ENCODE peak calls at places on chromosomes 1 and 21, in five cellular contexts. One of them, this sample, is unnamed.
A peak's percentile ranks its signal among the peaks of the same experiment; 100 is the strongest.

GRCh38 chr1:29593601-29594382 is 357.5 kb downstream of the PTPRU start:
- DNase-seq in esophagus squamous epithelium: no peak
- DNase-seq in PC-3: no peak
- DNase-seq in OCI-LY7: no peak
- DNase-seq in WTC11: no peak
- DNase-seq in this sample: no peak

GRCh38 chr1:159921700-159922498 is 3.4 kb downstream of the TAGLN2 start:
- DNase-seq in esophagus squamous epithelium: no peak
- DNase-seq in PC-3: no peak
- DNase-seq in OCI-LY7: no peak
- DNase-seq in WTC11: no peak
- DNase-seq in this sample: no peak

GRCh38 chr1:77889671-77890070 is 1.2 kb downstream of the NEXN start:
- DNase-seq in esophagus squamous epithelium: no peak
- DNase-seq in PC-3: peak; percentile 88
- DNase-seq in OCI-LY7: no peak
- DNase-seq in WTC11: no peak
- DNase-seq in this sample: no peak

GRCh38 chr1:109979489-109980091 is 5.0 kb upstream of the AHCYL1 start:
- DNase-seq in esophagus squamous epithelium: no peak
- DNase-seq in PC-3: peak; percentile 57
- DNase-seq in OCI-LY7: no peak
- DNase-seq in WTC11: no peak
- DNase-seq in this sample: no peak

GRCh38 chr21:34609244-34609950 is 5.5 kb downstream of the RCAN1 start:
- DNase-seq in esophagus squamous epithelium: no peak
- DNase-seq in PC-3: no peak
- DNase-seq in OCI-LY7: no peak
- DNase-seq in WTC11: no peak
- DNase-seq in this sample: no peak

GRCh38 chr1:115189814-115190541 is 100.7 kb upstream of the TSPAN2 start:
- DNase-seq in esophagus squamous epithelium: no peak
- DNase-seq in PC-3: peak; percentile 94
- DNase-seq in OCI-LY7: no peak
- DNase-seq in WTC11: no peak
- DNase-seq in this sample: no peak

GRCh38 chr1:60573121-60573520 is 499.6 kb upstream of the C1orf87 start:
- DNase-seq in esophagus squamous epithelium: no peak
- DNase-seq in PC-3: peak; percentile 87
- DNase-seq in OCI-LY7: no peak
- DNase-seq in WTC11: no peak
- DNase-seq in this sample: no peak

GRCh38 chr1:199243423-199244061 is 604.7 kb downstream of the PTPRC start:
- DNase-seq in esophagus squamous epithelium: no peak
- DNase-seq in PC-3: peak; percentile 70
- DNase-seq in OCI-LY7: peak; percentile 59
- DNase-seq in WTC11: peak; percentile 84
- DNase-seq in this sample: peak; percentile 76

GRCh38 chr1:231926933-231927332 is 300.3 kb downstream of the DISC1 start:
- DNase-seq in esophagus squamous epithelium: no peak
- DNase-seq in PC-3: no peak
- DNase-seq in OCI-LY7: no peak
- DNase-seq in WTC11: no peak
- DNase-seq in this sample: no peak

GRCh38 chr1:182806015-182806678 is 16.6 kb downstream of the NPL start:
- DNase-seq in esophagus squamous epithelium: no peak
- DNase-seq in PC-3: peak; percentile 16
- DNase-seq in OCI-LY7: peak; percentile 35
- DNase-seq in WTC11: peak; percentile 82
- DNase-seq in this sample: no peak

GRCh38 chr1:44326821-44327465 is 28.1 kb downstream of the ERI3 start:
- DNase-seq in esophagus squamous epithelium: no peak
- DNase-seq in PC-3: peak; percentile 48
- DNase-seq in OCI-LY7: no peak
- DNase-seq in WTC11: no peak
- DNase-seq in this sample: no peak

GRCh38 chr1:217891966-217892365 is 260.8 kb downstream of the SPATA17 start:
- DNase-seq in esophagus squamous epithelium: no peak
- DNase-seq in PC-3: peak; percentile 88
- DNase-seq in OCI-LY7: no peak
- DNase-seq in WTC11: no peak
- DNase-seq in this sample: no peak
- TF ChIP-seq CTCF in esophagus squamous epithelium: no peak
- TF ChIP-seq CTCF in PC-3: no peak
- TF ChIP-seq CTCF in OCI-LY7: no peak
- TF ChIP-seq CTCF in WTC11: no peak
- TF ChIP-seq CTCF in this sample: no peak

DNA sequence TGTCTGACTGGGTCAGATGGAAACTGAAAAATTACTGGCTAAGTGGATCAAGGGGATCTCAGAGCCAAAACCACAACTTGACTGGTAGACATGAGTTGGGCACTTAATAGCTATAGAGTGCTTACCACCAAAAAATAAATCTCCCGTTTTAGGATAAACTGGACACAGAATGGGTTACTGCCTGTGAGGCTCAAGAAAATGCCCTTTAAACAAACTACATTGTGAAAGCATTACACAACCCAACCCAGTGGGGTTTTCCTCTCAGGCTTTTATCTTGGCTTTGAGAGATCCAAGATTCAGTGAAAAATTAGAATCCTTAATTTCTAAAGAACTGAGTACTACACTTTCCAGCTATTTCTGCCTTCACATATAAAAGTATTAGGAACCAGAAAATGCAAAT is 133.9 kb upstream of the LYPLAL1 start:
- DNase-seq in esophagus squamous epithelium: no peak
- DNase-seq in PC-3: no peak
- DNase-seq in OCI-LY7: no peak
- DNase-seq in WTC11: no peak
- DNase-seq in this sample: no peak
- TF ChIP-seq CTCF in esophagus squamous epithelium: no peak
- TF ChIP-seq CTCF in PC-3: no peak
- TF ChIP-seq CTCF in OCI-LY7: no peak
- TF ChIP-seq CTCF in WTC11: no peak
- TF ChIP-seq CTCF in this sample: no peak

DNA sequence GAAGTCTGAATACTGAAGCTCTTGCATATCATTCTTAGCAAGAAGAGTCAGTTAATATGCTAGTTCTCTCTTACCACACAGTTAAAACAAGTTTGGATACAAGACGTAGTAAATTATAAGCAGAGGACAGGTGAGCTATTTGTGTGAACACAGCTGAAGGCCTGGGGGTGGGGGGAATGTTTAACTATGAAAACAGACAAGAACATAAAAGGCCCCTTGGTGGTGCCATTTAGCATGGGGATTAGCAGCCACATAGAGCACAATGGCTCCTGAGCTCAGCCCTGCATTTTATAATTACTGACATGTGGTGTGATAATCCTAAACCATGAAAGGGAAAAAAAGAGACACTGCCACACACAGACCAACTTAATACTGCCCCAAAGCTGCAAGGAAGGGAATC is 94.8 kb downstream of the TGFBR3 start:
- DNase-seq in esophagus squamous epithelium: no peak
- DNase-seq in PC-3: no peak
- DNase-seq in OCI-LY7: no peak
- DNase-seq in WTC11: no peak
- DNase-seq in this sample: no peak
- TF ChIP-seq CTCF in esophagus squamous epithelium: no peak
- TF ChIP-seq CTCF in PC-3: peak; percentile 11
- TF ChIP-seq CTCF in OCI-LY7: no peak
- TF ChIP-seq CTCF in WTC11: no peak
- TF ChIP-seq CTCF in this sample: no peak

GRCh38 chr1:179586107-179586823 is 5.4 kb upstream of the TDRD5 start:
- DNase-seq in esophagus squamous epithelium: no peak
- DNase-seq in PC-3: peak; percentile 13
- DNase-seq in OCI-LY7: no peak
- DNase-seq in WTC11: peak; percentile 76
- DNase-seq in this sample: no peak
- TF ChIP-seq CTCF in esophagus squamous epithelium: peak; percentile 31
- TF ChIP-seq CTCF in PC-3: peak; percentile 45
- TF ChIP-seq CTCF in OCI-LY7: no peak
- TF ChIP-seq CTCF in WTC11: peak; percentile 61
- TF ChIP-seq CTCF in this sample: no peak

This sample was measured in GM10248.